ENCODE peak calls at places on chromosome 14, in five cellular contexts. K, S, I, E and V are unnamed samples.

GRCh38 chr14:100619382-100620305 is 32.4 kb upstream of the BEGAIN start:
- DNase-seq in K (no peak), S (peak; percentile 48), I (no peak), E (no peak), V (no peak)

GRCh38 chr14:32078794-32079663 is 1.9 kb downstream of the ARHGAP5 start:
- DNase-seq in K (peak; percentile 52), S (no peak), I (no peak), E (no peak), V (no peak)

GRCh38 chr14:99179946-99180345 is 92.1 kb downstream of the BCL11B start:
- DNase-seq in K (no peak), S (no peak), I (no peak), E (peak; percentile 19), V (no peak)

GRCh38 chr14:92511472-92512247 is 1.9 kb upstream of the RIN3 start:
- DNase-seq in K (peak; percentile 88), S (no peak), I (peak; percentile 95), E (peak; percentile 70), V (no peak)

GRCh38 chr14:96409701-96410100 is 17.8 kb downstream of the AK7 start:
- DNase-seq in K (no peak), S (no peak), I (no peak), E (no peak), V (no peak)

GRCh38 chr14:20606190-20606901 is 15.2 kb upstream of the RNASE12 start:
- DNase-seq in K (peak; percentile 39), S (peak; percentile 9), I (no peak), E (no peak), V (no peak)

GRCh38 chr14:26729851-26730250 is 132.0 kb upstream of the NOVA1 start:
- DNase-seq in K (peak; percentile 48), S (no peak), I (no peak), E (no peak), V (no peak)

GRCh38 chr14:100982764-100983163 is 79.2 kb upstream of the RTL1 start:
- DNase-seq in K (no peak), S (no peak), I (no peak), E (no peak), V (no peak)

GRCh38 chr14:91278383-91278715 is 33.8 kb upstream of the GPR68 start:
- DNase-seq in K (no peak), S (no peak), I (no peak), E (no peak), V (no peak)

GRCh38 chr14:72104011-72104613 is 171.9 kb downstream of the RGS6 start:
- DNase-seq in K (peak; percentile 3), S (no peak), I (no peak), E (no peak), V (no peak)

GRCh38 chr14:39469094-39469710 is 37.0 kb upstream of the FBXO33 start:
- DNase-seq in K (peak; percentile 6), S (no peak), I (no peak), E (no peak), V (no peak)